ENCODE peak calls at places on chromosomes 13 and 19, in four cellular contexts. One of them, this sample, is unnamed.

GRCh38 chr19:17184381-17184841 is 30.7 kb upstream of the USE1 start:
- DNase-seq in K562: no peak
- DNase-seq in WTC11: no peak
- DNase-seq in HepG2: no peak
- DNase-seq in this sample: no peak

GRCh38 chr13:111866731-111867245 is 200.2 kb upstream of the SOX1 start:
- DNase-seq in K562: no peak
- DNase-seq in WTC11: no peak
- DNase-seq in HepG2: no peak
- DNase-seq in this sample: no peak

GRCh38 chr19:18304194-18304495 is 18.7 kb downstream of the LSM4 start:
- DNase-seq in K562: no peak
- DNase-seq in WTC11: no peak
- DNase-seq in HepG2: no peak
- DNase-seq in this sample: no peak

GRCh38 chr19:45978156-45978555 is 4.5 kb upstream of the NOVA2 start:
- DNase-seq in K562: no peak
- DNase-seq in WTC11: no peak
- DNase-seq in HepG2: no peak
- DNase-seq in this sample: no peak

GRCh38 chr13:65679240-65679639 is 1550.9 kb downstream of the PCDH9 start:
- DNase-seq in K562: no peak
- DNase-seq in WTC11: no peak
- DNase-seq in HepG2: no peak
- DNase-seq in this sample: no peak

GRCh38 chr19:4052114-4052992 is 14.3 kb downstream of the ZBTB7A start:
- DNase-seq in K562: no peak
- DNase-seq in WTC11: no peak
- DNase-seq in HepG2: peak; percentile 95
- DNase-seq in this sample: no peak

GRCh38 chr19:43797118-43797517 is 5.1 kb downstream of the LYPD5 start:
- DNase-seq in K562: no peak
- DNase-seq in WTC11: no peak
- DNase-seq in HepG2: no peak
- DNase-seq in this sample: no peak

GRCh38 chr13:28031220-28031903 is 42.9 kb upstream of the URAD start:
- DNase-seq in K562: no peak
- DNase-seq in WTC11: no peak
- DNase-seq in HepG2: no peak
- DNase-seq in this sample: no peak

GRCh38 chr13:44810067-44810840 is 179.0 kb downstream of the NUFIP1 start:
- DNase-seq in K562: no peak
- DNase-seq in WTC11: no peak
- DNase-seq in HepG2: no peak
- DNase-seq in this sample: no peak

GRCh38 chr19:38718747-38719543 is 25.3 kb downstream of the CAPN12 start:
- DNase-seq in K562: peak; percentile 26
- DNase-seq in WTC11: peak; percentile 67
- DNase-seq in HepG2: no peak
- DNase-seq in this sample: no peak

GRCh38 chr13:48578516-48579166 is 45.8 kb upstream of the RCBTB2 start:
- DNase-seq in K562: no peak
- DNase-seq in WTC11: no peak
- DNase-seq in HepG2: no peak
- DNase-seq in this sample: no peak

GRCh38 chr19:28876604-28877123 is 336.3 kb downstream of the UQCRFS1 start:
- DNase-seq in K562: no peak
- DNase-seq in WTC11: no peak
- DNase-seq in HepG2: no peak
- DNase-seq in this sample: no peak

GRCh38 chr19:39563408-39563807 is 23.4 kb upstream of the EID2 start:
- DNase-seq in K562: no peak
- DNase-seq in WTC11: no peak
- DNase-seq in HepG2: no peak
- DNase-seq in this sample: no peak

GRCh38 chr19:38975214-38975860 is at the start of gene FBXO17:
- DNase-seq in K562: peak; percentile 81
- DNase-seq in WTC11: peak; percentile 58
- DNase-seq in HepG2: peak; percentile 47
- DNase-seq in this sample: peak; percentile 70

GRCh38 chr19:3346677-3347353 is 19.6 kb upstream of the NFIC start:
- DNase-seq in K562: no peak
- DNase-seq in WTC11: no peak
- DNase-seq in HepG2: no peak
- DNase-seq in this sample: no peak

GRCh38 chr19:20072936-20073335 is 4.9 kb upstream of the ZNF90 start:
- DNase-seq in K562: no peak
- DNase-seq in WTC11: no peak
- DNase-seq in HepG2: no peak
- DNase-seq in this sample: no peak

GRCh38 chr13:106484755-106485193 is 50.7 kb downstream of the EFNB2 start:
- DNase-seq in K562: no peak
- DNase-seq in WTC11: no peak
- DNase-seq in HepG2: no peak
- DNase-seq in this sample: no peak

GRCh38 chr13:78587395-78587794 is 16.0 kb downstream of the POU4F1 start:
- DNase-seq in K562: no peak
- DNase-seq in WTC11: no peak
- DNase-seq in HepG2: no peak
- DNase-seq in this sample: no peak

GRCh38 chr13:46211116-46211515 is 612 bp upstream of the LRRC63 start:
- DNase-seq in K562: peak; percentile 68
- DNase-seq in WTC11: no peak
- DNase-seq in HepG2: no peak
- DNase-seq in this sample: peak; percentile 17

GRCh38 chr13:88456155-88456554 is 785.0 kb downstream of the SLITRK5 start:
- DNase-seq in K562: no peak
- DNase-seq in WTC11: no peak
- DNase-seq in HepG2: no peak
- DNase-seq in this sample: no peak

GRCh38 chr19:12838182-12838890 is at the start of gene MAST1:
- DNase-seq in K562: peak; percentile 88
- DNase-seq in WTC11: peak; percentile 74
- DNase-seq in HepG2: no peak
- DNase-seq in this sample: peak; percentile 80

GRCh38 chr13:26616126-26616525 is 58.6 kb downstream of the WASF3 start:
- DNase-seq in K562: no peak
- DNase-seq in WTC11: no peak
- DNase-seq in HepG2: no peak
- DNase-seq in this sample: no peak

GRCh38 chr19:53989600-53990533 is 1.6 kb upstream of the CACNG6 start:
- DNase-seq in K562: no peak
- DNase-seq in WTC11: no peak
- DNase-seq in HepG2: no peak
- DNase-seq in this sample: no peak

GRCh38 chr19:29528946-29529645 is 3.3 kb downstream of the VSTM2B start:
- DNase-seq in K562: no peak
- DNase-seq in WTC11: peak; percentile 33
- DNase-seq in HepG2: no peak
- DNase-seq in this sample: no peak

GRCh38 chr13:44396963-44397580 is 23.4 kb downstream of the SERP2 start:
- DNase-seq in K562: peak; percentile 24
- DNase-seq in WTC11: no peak
- DNase-seq in HepG2: no peak
- DNase-seq in this sample: no peak

GRCh38 chr19:50792246-50792851 is 2.1 kb downstream of the ACP4 start:
- DNase-seq in K562: no peak
- DNase-seq in WTC11: no peak
- DNase-seq in HepG2: no peak
- DNase-seq in this sample: no peak

GRCh38 chr13:90360785-90361184 is 986.7 kb upstream of the MIR17HG start:
- DNase-seq in K562: no peak
- DNase-seq in WTC11: no peak
- DNase-seq in HepG2: no peak
- DNase-seq in this sample: no peak

GRCh38 chr13:51502206-51502651 is 49.4 kb upstream of the INTS6 start:
- DNase-seq in K562: no peak
- DNase-seq in WTC11: no peak
- DNase-seq in HepG2: no peak
- DNase-seq in this sample: no peak

GRCh38 chr19:12695997-12696365 is 450 bp downstream of the FBXW9 start:
- DNase-seq in K562: no peak
- DNase-seq in WTC11: no peak
- DNase-seq in HepG2: no peak
- DNase-seq in this sample: no peak

GRCh38 chr19:16825312-16826168 is 3.7 kb upstream of the SIN3B start:
- DNase-seq in K562: no peak
- DNase-seq in WTC11: peak; percentile 59
- DNase-seq in HepG2: no peak
- DNase-seq in this sample: no peak

GRCh38 chr19:32041681-32042292 is 303.6 kb upstream of the ZNF507 start:
- DNase-seq in K562: peak; percentile 59
- DNase-seq in WTC11: peak; percentile 55
- DNase-seq in HepG2: peak; percentile 16
- DNase-seq in this sample: peak; percentile 64

DNA sequence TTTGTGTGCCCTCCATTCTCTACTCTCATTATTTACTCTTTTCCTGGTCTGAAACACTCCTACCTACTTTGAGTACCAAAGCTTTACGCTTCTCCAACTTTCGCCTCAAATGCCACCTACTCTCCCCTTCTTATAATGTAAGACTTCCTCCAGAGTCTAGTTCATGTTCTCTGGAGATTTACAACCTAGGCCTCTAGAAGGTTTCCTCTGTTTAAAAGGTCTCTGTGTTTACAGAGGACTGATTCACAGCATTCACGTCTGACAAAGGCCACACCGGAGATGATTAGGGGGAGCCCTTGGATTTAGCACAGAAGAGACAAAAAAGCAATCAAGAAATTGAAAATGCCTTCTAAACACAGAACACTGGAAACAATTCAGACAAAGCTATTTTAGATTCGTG is 302.0 kb downstream of the KLF12 start:
- DNase-seq in K562: no peak
- DNase-seq in WTC11: no peak
- DNase-seq in HepG2: no peak
- DNase-seq in this sample: no peak
- TF ChIP-seq ELF4 in K562: no peak
- TF ChIP-seq ELF4 in WTC11: no peak
- TF ChIP-seq ELF4 in HepG2: no peak
- TF ChIP-seq ELF4 in this sample: no peak

GRCh38 chr13:43127827-43128226 is 104.4 kb downstream of the DNAJC15 start:
- DNase-seq in K562: no peak
- DNase-seq in WTC11: no peak
- DNase-seq in HepG2: no peak
- DNase-seq in this sample: no peak
- TF ChIP-seq SP1 in K562: no peak
- TF ChIP-seq SP1 in WTC11: no peak
- TF ChIP-seq SP1 in HepG2: no peak
- TF ChIP-seq SP1 in this sample: no peak

GRCh38 chr13:104253063-104253680 is 1187.0 kb upstream of the SLC10A2 start:
- DNase-seq in K562: no peak
- DNase-seq in WTC11: no peak
- DNase-seq in HepG2: no peak
- DNase-seq in this sample: no peak
- TF ChIP-seq ELF4 in K562: no peak
- TF ChIP-seq ELF4 in WTC11: no peak
- TF ChIP-seq ELF4 in HepG2: no peak
- TF ChIP-seq ELF4 in this sample: no peak

DNA sequence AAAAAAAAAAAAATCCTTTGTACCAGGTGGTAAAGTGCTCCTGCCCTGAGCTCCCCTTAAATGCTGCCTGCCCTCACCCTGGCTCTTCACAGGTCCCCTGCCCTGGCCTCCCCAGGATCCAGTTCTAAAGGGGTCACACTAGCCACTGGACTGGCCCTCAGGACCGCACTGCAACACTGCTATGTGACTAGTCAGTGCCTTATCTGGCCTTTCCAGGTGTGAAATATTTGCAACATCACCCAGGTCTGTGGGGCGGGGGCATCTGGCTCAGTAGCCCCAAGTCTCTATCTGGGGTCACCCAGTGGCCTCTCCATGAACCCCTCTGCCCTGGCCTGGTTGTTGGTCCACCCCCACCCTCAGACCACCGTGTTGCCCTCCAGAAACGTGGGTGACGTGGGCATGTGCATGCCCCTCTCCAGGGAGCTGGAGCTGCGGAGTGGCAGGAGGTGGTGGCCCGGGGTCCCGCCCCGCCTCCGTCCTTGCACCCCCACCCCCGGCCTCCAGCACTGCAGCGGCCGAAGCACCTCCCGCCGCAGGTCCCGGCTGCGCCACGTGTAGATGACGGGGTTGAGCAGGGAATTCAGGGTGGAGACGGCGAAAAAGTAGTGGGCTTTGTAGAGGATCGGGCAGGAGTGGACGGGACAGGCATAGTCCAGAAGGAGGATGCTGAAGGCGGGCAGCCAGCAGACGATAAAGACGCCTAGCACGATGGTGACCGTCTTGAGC is 7.5 kb downstream of the S1PR2 start:
- DNase-seq in K562: no peak
- DNase-seq in WTC11: no peak
- DNase-seq in HepG2: no peak
- DNase-seq in this sample: no peak
- TF ChIP-seq SP1 in K562: no peak
- TF ChIP-seq SP1 in WTC11: no peak
- TF ChIP-seq SP1 in HepG2: no peak
- TF ChIP-seq SP1 in this sample: no peak

GRCh38 chr13:100459747-100460146 is 128.8 kb downstream of the GGACT start:
- DNase-seq in K562: no peak
- DNase-seq in WTC11: no peak
- DNase-seq in HepG2: no peak
- DNase-seq in this sample: no peak

GRCh38 chr13:100458673-100459072 is 129.9 kb downstream of the GGACT start:
- DNase-seq in K562: no peak
- DNase-seq in WTC11: no peak
- DNase-seq in HepG2: no peak
- DNase-seq in this sample: no peak

GRCh38 chr13:100451923-100452322 is 136.7 kb downstream of the GGACT start:
- DNase-seq in K562: no peak
- DNase-seq in WTC11: no peak
- DNase-seq in HepG2: no peak
- DNase-seq in this sample: no peak

GRCh38 chr13:100454876-100455275 is 133.7 kb downstream of the GGACT start:
- DNase-seq in K562: no peak
- DNase-seq in WTC11: no peak
- DNase-seq in HepG2: no peak
- DNase-seq in this sample: no peak
- TF ChIP-seq ELF4 in K562: no peak
- TF ChIP-seq ELF4 in WTC11: no peak
- TF ChIP-seq ELF4 in HepG2: no peak
- TF ChIP-seq ELF4 in this sample: no peak

DNA sequence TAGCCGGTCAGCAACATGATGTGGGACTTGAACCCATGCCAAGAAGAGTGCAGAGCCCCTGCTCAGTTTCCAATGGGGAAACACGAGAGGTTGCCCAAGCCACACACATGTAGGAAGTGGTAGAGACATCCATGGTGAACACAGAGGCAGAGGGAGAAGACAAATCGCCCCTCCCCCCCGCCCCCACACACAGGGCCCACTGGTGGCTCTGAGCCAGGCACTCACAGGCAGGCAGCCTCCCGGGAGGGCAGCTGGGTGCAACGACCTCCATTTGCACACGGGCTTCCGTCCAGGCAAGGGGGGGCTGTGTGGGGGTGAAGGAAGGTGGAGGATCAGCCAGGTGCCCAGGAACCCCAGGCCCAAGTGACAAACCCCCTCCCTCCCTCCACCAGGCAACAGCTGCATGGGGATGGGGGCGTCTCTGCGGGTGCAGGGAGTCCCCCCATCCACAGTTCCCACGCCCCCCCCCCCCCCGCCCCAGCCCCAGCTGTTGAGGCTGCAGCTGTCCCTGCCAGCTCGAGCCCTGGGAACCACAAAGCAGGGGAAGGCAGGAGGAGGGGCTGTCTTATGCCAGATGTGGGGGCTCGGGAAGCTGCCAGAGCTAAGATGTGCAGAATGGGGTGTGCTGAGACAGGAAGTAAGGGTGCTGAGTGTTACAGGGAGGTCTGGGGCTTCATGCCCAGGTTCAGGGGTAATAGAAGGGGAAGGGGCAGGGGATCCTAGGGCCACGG is 3.4 kb downstream of the NOTCH3 start:
- DNase-seq in K562: no peak
- DNase-seq in WTC11: no peak
- DNase-seq in HepG2: no peak
- DNase-seq in this sample: no peak
- TF ChIP-seq SP1 in K562: no peak
- TF ChIP-seq SP1 in WTC11: no peak
- TF ChIP-seq SP1 in HepG2: no peak
- TF ChIP-seq SP1 in this sample: no peak